ENCODE peak calls at places on chromosomes 13 and 19, in ten cellular contexts. T is astrocyte of the spinal cord; F is AG04450; G is left ventricle myocardium inferior; Z is epithelial cell of esophagus; A is Calu3; W is AG10803; E is cardiac fibroblast; O is CD4-positive, alpha-beta T cell; N is GM23338. Q is an unnamed sample.
A peak's percentile ranks its signal among the peaks of the same experiment; 100 is the strongest.

GRCh38 chr13:66618702-66619101 is 611.4 kb downstream of the PCDH9 start:
- DNase-seq in T (peak; percentile 55), F (peak; percentile 11), G (no peak), Z (peak; percentile 53), A (no peak), W (peak; percentile 31), E (peak; percentile 64), O (no peak), N (peak; percentile 55), Q (no peak)

GRCh38 chr19:5338661-5339469 is 1.7 kb downstream of the PTPRS start:
- DNase-seq in T (no peak), F (no peak), G (no peak), Z (no peak), A (no peak), W (no peak), E (no peak), O (no peak), N (peak; percentile 85), Q (no peak)

GRCh38 chr19:42201489-42202289 is 15.8 kb downstream of the DEDD2 start:
- DNase-seq in T (no peak), F (no peak), G (peak; percentile 32), Z (no peak), A (no peak), W (no peak), E (no peak), O (no peak), N (no peak), Q (peak; percentile 35)

GRCh38 chr13:29849731-29850212 is 645 bp downstream of the UBL3 start:
- DNase-seq in T (peak; percentile 70), F (no peak), G (peak; percentile 45), Z (peak; percentile 83), A (peak; percentile 51), W (peak; percentile 72), E (peak; percentile 72), O (peak; percentile 15), N (peak; percentile 60), Q (peak; percentile 60)

GRCh38 chr19:36169084-36169760 is 17.0 kb upstream of the COX7A1 start:
- DNase-seq in T (no peak), F (no peak), G (no peak), Z (no peak), A (no peak), W (no peak), E (no peak), O (no peak), N (peak; percentile 11), Q (peak; percentile 34)

GRCh38 chr19:15634105-15634504 is 6.6 kb upstream of the CYP4F3 start:
- DNase-seq in T (no peak), F (no peak), G (no peak), Z (no peak), A (no peak), W (no peak), E (no peak), O (no peak), N (no peak), Q (no peak)

GRCh38 chr19:30222993-30223865 is 149.0 kb upstream of the ZNF536 start:
- DNase-seq in T (no peak), F (no peak), G (no peak), Z (no peak), A (no peak), W (peak; percentile 51), E (no peak), O (no peak), N (peak; percentile 63), Q (no peak)

GRCh38 chr13:104571161-104571889 is 1505.1 kb upstream of the SLC10A2 start:
- DNase-seq in T (peak; percentile 95), F (peak; percentile 41), G (no peak), Z (peak; percentile 91), A (peak; percentile 60), W (peak; percentile 54), E (peak; percentile 94), O (no peak), N (peak; percentile 79), Q (peak; percentile 64)

GRCh38 chr19:29662604-29663404 is 2.5 kb upstream of the PLEKHF1 start:
- DNase-seq in T (peak; percentile 87), F (peak; percentile 85), G (peak; percentile 60), Z (peak; percentile 81), A (no peak), W (peak; percentile 94), E (peak; percentile 91), O (no peak), N (no peak), Q (no peak)

GRCh38 chr19:43563816-43564215 is 11.5 kb downstream of the XRCC1 start:
- DNase-seq in T (no peak), F (no peak), G (no peak), Z (no peak), A (no peak), W (no peak), E (no peak), O (no peak), N (no peak), Q (no peak)

GRCh38 chr19:43562698-43563241 is 12.6 kb downstream of the XRCC1 start:
- DNase-seq in T (peak; percentile 91), F (peak; percentile 20), G (peak; percentile 83), Z (peak; percentile 52), A (no peak), W (peak; percentile 94), E (peak; percentile 86), O (peak; percentile 69), N (no peak), Q (peak; percentile 57)

GRCh38 chr19:43561144-43561970 is 14.0 kb downstream of the XRCC1 start:
- DNase-seq in T (no peak), F (no peak), G (no peak), Z (no peak), A (no peak), W (no peak), E (no peak), O (no peak), N (no peak), Q (no peak)

GRCh38 chr19:43562211-43562697 is 13.1 kb downstream of the XRCC1 start:
- DNase-seq in T (no peak), F (no peak), G (no peak), Z (no peak), A (no peak), W (no peak), E (no peak), O (no peak), N (no peak), Q (no peak)

GRCh38 chr19:43560687-43561086 is 14.6 kb downstream of the XRCC1 start:
- DNase-seq in T (peak; percentile 12), F (no peak), G (no peak), Z (peak; percentile 24), A (peak; percentile 11), W (no peak), E (peak; percentile 60), O (no peak), N (peak; percentile 40), Q (no peak)
- TF ChIP-seq CTCF in T (peak; percentile 33), F (no peak), G (no peak), Z (no peak), A (no peak), W (peak; percentile 14), E (peak; percentile 39), O (no peak), N (peak; percentile 27), Q (no peak)

GRCh38 chr13:64470751-64471150 is 2759.4 kb downstream of the PCDH9 start:
- DNase-seq in T (no peak), F (no peak), G (no peak), Z (no peak), A (no peak), W (no peak), E (no peak), O (no peak), N (no peak), Q (no peak)

DNA sequence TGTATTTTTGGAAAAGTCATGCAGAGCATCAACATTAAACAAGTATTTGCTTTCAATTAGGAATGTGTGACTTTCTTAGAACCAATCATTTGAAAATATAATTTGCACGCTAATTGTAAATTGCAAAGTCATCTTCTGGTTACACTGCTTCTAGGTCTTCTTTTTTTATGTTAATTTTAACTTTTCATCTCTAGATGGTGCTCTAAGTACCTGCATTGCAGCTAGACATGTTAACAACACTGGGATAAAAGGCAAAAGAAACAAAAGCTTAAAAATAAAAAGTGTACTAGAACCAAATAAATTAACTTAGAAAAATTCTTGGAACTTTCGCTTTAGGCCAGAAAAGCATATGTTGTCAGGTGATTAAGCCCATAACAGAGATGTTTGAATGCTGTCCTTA is 2758.2 kb downstream of the PCDH9 start:
- DNase-seq in T (peak; percentile 65), F (peak; percentile 11), G (no peak), Z (peak; percentile 47), A (no peak), W (peak; percentile 57), E (peak; percentile 75), O (no peak), N (peak; percentile 37), Q (no peak)
- TF ChIP-seq CTCF in T (peak; percentile 42), F (peak; percentile 67), G (no peak), Z (peak; percentile 52), A (no peak), W (peak; percentile 60), E (peak; percentile 47), O (no peak), N (peak; percentile 12), Q (no peak)

DNA sequence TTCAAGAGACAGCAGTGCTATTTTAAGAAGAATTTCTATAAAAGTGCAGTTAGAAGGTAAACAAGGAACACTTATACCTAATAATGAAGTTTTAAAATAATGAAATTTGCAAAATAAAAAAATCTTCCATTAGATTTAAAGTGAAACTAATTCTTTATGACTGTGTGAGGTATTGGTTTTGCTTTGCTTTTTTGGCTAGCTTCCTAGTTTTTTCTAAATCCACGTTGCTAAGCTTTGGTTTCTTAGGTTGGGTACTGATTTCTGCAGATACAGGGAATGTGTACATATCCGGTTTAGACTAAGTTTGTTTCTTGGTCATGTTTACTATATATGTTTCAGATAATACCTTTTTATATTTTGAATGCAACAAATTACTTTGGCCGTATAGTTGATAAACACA is 59.8 kb downstream of the SLC7A9 start:
- DNase-seq in T (no peak), F (no peak), G (no peak), Z (no peak), A (no peak), W (no peak), E (no peak), O (no peak), N (no peak), Q (no peak)
- TF ChIP-seq CTCF in T (no peak), F (no peak), G (no peak), Z (no peak), A (no peak), W (no peak), E (no peak), O (no peak), N (no peak), Q (no peak)

GRCh38 chr13:41409611-41410010 is 47.7 kb upstream of the RGCC start:
- DNase-seq in T (no peak), F (no peak), G (no peak), Z (no peak), A (no peak), W (peak; percentile 10), E (no peak), O (no peak), N (no peak), Q (no peak)

GRCh38 chr13:41408061-41408460 is 49.3 kb upstream of the RGCC start:
- DNase-seq in T (no peak), F (no peak), G (no peak), Z (no peak), A (no peak), W (peak; percentile 26), E (no peak), O (no peak), N (no peak), Q (no peak)

GRCh38 chr13:41411060-41411459 is 46.3 kb upstream of the RGCC start:
- DNase-seq in T (no peak), F (no peak), G (no peak), Z (no peak), A (no peak), W (no peak), E (no peak), O (no peak), N (no peak), Q (no peak)

GRCh38 chr13:41413907-41414306 is 43.4 kb upstream of the RGCC start:
- DNase-seq in T (no peak), F (no peak), G (no peak), Z (no peak), A (no peak), W (no peak), E (no peak), O (no peak), N (no peak), Q (no peak)

GRCh38 chr13:41411536-41411935 is 45.8 kb upstream of the RGCC start:
- DNase-seq in T (peak; percentile 73), F (peak; percentile 16), G (no peak), Z (peak; percentile 58), A (peak; percentile 28), W (peak; percentile 78), E (peak; percentile 83), O (peak; percentile 13), N (peak; percentile 50), Q (no peak)
- TF ChIP-seq CTCF in T (peak; percentile 53), F (peak; percentile 48), G (peak; percentile 50), Z (peak; percentile 54), A (no peak), W (peak; percentile 65), E (peak; percentile 29), O (peak; percentile 49), N (peak; percentile 46), Q (no peak)

Q was measured in gastrocnemius medialis.